ENCODE peak calls at places on chromosome 15, in nine cellular contexts. N is SK-N-SH; K is fibroblast of mammary gland; X is HT-29; L is cerebellar cortex; I is NCI-H748 treated with DMSO at 0.1 percent for 48 hours; P is activated CD4-positive, alpha-beta T cell treated with anti-CD3 and anti-CD28 coated beads for 4 hours; D is RPMI8226; B is KG1. Q is an unnamed sample.

GRCh38 chr15:33395376-33395775 is 84.6 kb downstream of the RYR3 start:
- DNase-seq in N (no peak), K (no peak), X (no peak), L (no peak), I (no peak), P (no peak), D (no peak), B (no peak), Q (no peak)

GRCh38 chr15:29569533-29570092 is 252.7 kb downstream of the TJP1 start:
- DNase-seq in N (no peak), K (no peak), X (no peak), L (peak; percentile 10), I (no peak), P (no peak), D (no peak), B (no peak), Q (peak; percentile 7)

GRCh38 chr15:67407709-67408257 is 113.1 kb upstream of the C15orf61 start:
- DNase-seq in N (no peak), K (no peak), X (no peak), L (peak; percentile 58), I (peak; percentile 72), P (no peak), D (no peak), B (no peak), Q (peak; percentile 28)

GRCh38 chr15:35624881-35625280 is 78.9 kb upstream of the DPH6 start:
- DNase-seq in N (no peak), K (peak; percentile 93), X (no peak), L (no peak), I (no peak), P (no peak), D (no peak), B (no peak), Q (no peak)

GRCh38 chr15:25268166-25268565 is 170.7 kb downstream of the UBE3A start:
- DNase-seq in N (no peak), K (no peak), X (peak; percentile 31), L (peak; percentile 11), I (no peak), P (no peak), D (peak; percentile 11), B (no peak), Q (peak; percentile 16)

GRCh38 chr15:35567392-35567791 is 21.4 kb upstream of the DPH6 start:
- DNase-seq in N (no peak), K (no peak), X (no peak), L (no peak), I (no peak), P (no peak), D (no peak), B (no peak), Q (no peak)

GRCh38 chr15:42064271-42064670 is 30.1 kb downstream of the PLA2G4D start:
- DNase-seq in N (no peak), K (no peak), X (no peak), L (no peak), I (no peak), P (no peak), D (no peak), B (no peak), Q (no peak)

GRCh38 chr15:100596792-100597191 is 5.2 kb downstream of the LINS1 start:
- DNase-seq in N (no peak), K (peak; percentile 83), X (peak; percentile 69), L (no peak), I (no peak), P (peak; percentile 93), D (no peak), B (no peak), Q (no peak)

GRCh38 chr15:50786871-50787270 is 21.4 kb upstream of the SPPL2A start:
- DNase-seq in N (no peak), K (no peak), X (no peak), L (no peak), I (no peak), P (no peak), D (no peak), B (no peak), Q (no peak)

GRCh38 chr15:39784125-39784524 is 1.5 kb upstream of the FSIP1 start:
- DNase-seq in N (no peak), K (peak; percentile 64), X (no peak), L (no peak), I (no peak), P (no peak), D (no peak), B (no peak), Q (peak; percentile 30)

GRCh38 chr15:66782785-66783184 is 80.7 kb downstream of the SMAD6 start:
- DNase-seq in N (no peak), K (no peak), X (no peak), L (no peak), I (no peak), P (no peak), D (no peak), B (no peak), Q (no peak)

GRCh38 chr15:84766461-84767005 is 18.1 kb downstream of the ZNF592 start:
- DNase-seq in N (no peak), K (no peak), X (peak; percentile 33), L (no peak), I (no peak), P (no peak), D (no peak), B (no peak), Q (no peak)

GRCh38 chr15:80246425-80246894 is 5.6 kb downstream of the CTXND1 start:
- DNase-seq in N (no peak), K (no peak), X (no peak), L (no peak), I (no peak), P (no peak), D (no peak), B (no peak), Q (no peak)

GRCh38 chr15:87871738-87872315 is 384.7 kb downstream of the NTRK3 start:
- DNase-seq in N (no peak), K (peak; percentile 14), X (no peak), L (peak; percentile 5), I (no peak), P (no peak), D (peak; percentile 44), B (no peak), Q (peak; percentile 10)

GRCh38 chr15:97893988-97894387 is 66.5 kb upstream of the ARRDC4 start:
- DNase-seq in N (no peak), K (no peak), X (no peak), L (no peak), I (peak; percentile 41), P (no peak), D (peak; percentile 24), B (no peak), Q (no peak)

GRCh38 chr15:78321786-78322185 is 18.4 kb upstream of the CRABP1 start:
- DNase-seq in N (peak; percentile 44), K (no peak), X (no peak), L (no peak), I (no peak), P (no peak), D (no peak), B (no peak), Q (no peak)

GRCh38 chr15:65411470-65412071 is 11.2 kb downstream of the IGDCC4 start:
- DNase-seq in N (no peak), K (peak; percentile 56), X (no peak), L (no peak), I (no peak), P (no peak), D (no peak), B (no peak), Q (no peak)

GRCh38 chr15:72796515-72797337 is 13.2 kb upstream of the ADPGK start:
- DNase-seq in N (peak; percentile 93), K (peak; percentile 30), X (peak; percentile 9), L (peak; percentile 27), I (no peak), P (peak; percentile 36), D (peak; percentile 61), B (no peak), Q (peak; percentile 41)

GRCh38 chr15:58472821-58473581 is 41.2 kb downstream of the LIPC start:
- DNase-seq in N (no peak), K (peak; percentile 23), X (no peak), L (no peak), I (no peak), P (peak; percentile 35), D (no peak), B (peak; percentile 51), Q (no peak)

GRCh38 chr15:90211440-90212168 is 10.5 kb downstream of the SEMA4B start:
- DNase-seq in N (no peak), K (peak; percentile 60), X (peak; percentile 97), L (no peak), I (no peak), P (no peak), D (no peak), B (no peak), Q (no peak)

GRCh38 chr15:95368211-95368610 is 962.3 kb upstream of the NR2F2 start:
- DNase-seq in N (no peak), K (no peak), X (no peak), L (no peak), I (no peak), P (no peak), D (no peak), B (no peak), Q (no peak)

GRCh38 chr15:36817776-36818175 is 238.3 kb downstream of the CDIN1 start:
- DNase-seq in N (no peak), K (no peak), X (no peak), L (no peak), I (no peak), P (no peak), D (no peak), B (no peak), Q (no peak)

GRCh38 chr15:100947760-100948429 is 28.7 kb downstream of the LRRK1 start:
- DNase-seq in N (no peak), K (no peak), X (no peak), L (no peak), I (no peak), P (no peak), D (no peak), B (no peak), Q (no peak)

GRCh38 chr15:85837011-85837433 is 42.3 kb upstream of the KLHL25 start:
- DNase-seq in N (no peak), K (peak; percentile 16), X (peak; percentile 83), L (no peak), I (no peak), P (no peak), D (no peak), B (no peak), Q (no peak)

Q was measured in G401.